ENCODE peak calls at places on chromosomes 11 and 22, in nine cellular contexts. T is AG10803, L is mucosa of descending colon, I is endothelial cell, G is A549, P is colonic mucosa, M is pancreas, O is body of pancreas, E is Peyer's patch. A is an unnamed sample.

GRCh38 chr11:118640332-118641154 is 33.1 kb downstream of the PHLDB1 start:
- DNase-seq in I (no peak), E (no peak), T (no peak), M (no peak), P (no peak), O (peak), L (no peak), G (no peak), A (no peak)

GRCh38 chr11:111723595-111723994 is 42.6 kb downstream of the PPP2R1B start:
- DNase-seq in I (no peak), L (no peak), E (no peak), O (no peak), M (no peak), P (no peak), G (no peak), T (no peak), A (no peak)

GRCh38 chr22:26597026-26597425 is 7.1 kb upstream of the TPST2 start:
- DNase-seq in P (no peak), E (no peak), T (no peak), L (no peak), M (no peak), G (no peak), O (no peak), I (no peak), A (no peak)

GRCh38 chr11:126124284-126124683 is 61.6 kb upstream of the CDON start:
- DNase-seq in L (no peak), G (no peak), T (no peak), E (no peak), I (no peak), M (no peak), O (no peak), P (no peak), A (no peak)

GRCh38 chr11:132134322-132134721 is 763.9 kb downstream of the NTM start:
- DNase-seq in M (no peak), E (no peak), T (no peak), I (no peak), G (no peak), P (no peak), O (no peak), L (no peak), A (peak)

GRCh38 chr22:45069925-45070324 is 60.1 kb upstream of the PHF21B start:
- DNase-seq in M (no peak), E (no peak), I (no peak), P (no peak), L (no peak), O (no peak), T (no peak), G (no peak), A (peak)

GRCh38 chr22:24482586-24482985 is 12.5 kb upstream of the UPB1 start:
- DNase-seq in M (no peak), O (no peak), E (no peak), I (no peak), L (no peak), P (no peak), T (peak), G (no peak), A (peak)

GRCh38 chr22:22721681-22722309 is 77.4 kb downstream of the GGTLC2 start:
- DNase-seq in G (no peak), L (no peak), O (no peak), M (no peak), I (no peak), T (peak), E (no peak), P (no peak), A (no peak)

GRCh38 chr11:15826826-15827225 is 529.5 kb downstream of the SOX6 start:
- DNase-seq in E (peak), M (no peak), I (peak), G (peak), O (no peak), L (peak), T (no peak), P (peak), A (peak)

GRCh38 chr11:81570669-81571068 is 1163.0 kb downstream of the FAM181B start:
- DNase-seq in E (no peak), L (no peak), I (no peak), G (no peak), M (no peak), T (no peak), P (no peak), O (no peak), A (no peak)

GRCh38 chr11:81574301-81574700 is 1159.4 kb downstream of the FAM181B start:
- DNase-seq in M (no peak), T (no peak), O (no peak), G (no peak), L (no peak), I (no peak), E (no peak), P (no peak), A (no peak)

GRCh38 chr11:81573367-81573766 is 1160.3 kb downstream of the FAM181B start:
- DNase-seq in O (no peak), T (no peak), I (no peak), L (no peak), P (no peak), E (no peak), M (no peak), G (no peak), A (no peak)

DNA sequence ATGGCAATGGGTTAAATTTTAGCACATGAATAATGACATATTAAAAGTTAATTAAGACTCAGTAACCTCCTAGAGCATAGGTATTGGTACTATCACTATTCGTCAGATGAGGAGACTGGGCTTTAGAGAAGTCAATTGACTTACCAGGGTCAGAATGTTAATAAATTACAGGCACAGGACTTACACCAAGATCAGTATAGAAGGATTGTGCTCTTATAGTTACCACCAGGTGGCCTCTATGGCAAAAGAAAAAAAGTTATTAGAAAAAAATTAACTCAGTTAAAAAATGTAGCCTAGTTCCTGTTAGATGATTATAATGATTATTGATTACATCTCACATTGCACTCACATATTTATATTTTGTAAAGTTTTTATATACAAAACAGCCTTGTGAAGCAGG is 1163.7 kb downstream of the FAM181B start:
- DNase-seq in L (no peak), G (no peak), I (no peak), E (no peak), M (no peak), T (no peak), P (no peak), O (no peak), A (no peak)
- TF ChIP-seq CTCF in L (no peak), G (no peak), I (no peak), E (no peak), M (no peak), T (no peak), P (no peak), O (no peak), A (no peak)

GRCh38 chr11:35717520-35717919 is 54.9 kb downstream of the TRIM44 start:
- DNase-seq in P (no peak), T (no peak), M (no peak), I (no peak), G (no peak), O (no peak), E (no peak), L (no peak), A (no peak)

GRCh38 chr11:35714882-35715612 is 52.5 kb downstream of the TRIM44 start:
- DNase-seq in L (no peak), P (no peak), M (no peak), E (no peak), G (no peak), O (no peak), T (peak), I (no peak), A (no peak)

GRCh38 chr11:35712533-35712932 is 50.0 kb downstream of the TRIM44 start:
- DNase-seq in I (no peak), M (no peak), E (no peak), G (no peak), L (no peak), P (no peak), O (no peak), T (no peak), A (no peak)

GRCh38 chr11:35715649-35716048 is 53.1 kb downstream of the TRIM44 start:
- DNase-seq in M (no peak), P (no peak), G (no peak), E (no peak), O (no peak), I (no peak), L (no peak), T (no peak), A (no peak)

GRCh38 chr11:35717043-35717442 is 54.5 kb downstream of the TRIM44 start:
- DNase-seq in G (no peak), T (no peak), L (no peak), M (no peak), I (no peak), O (no peak), E (no peak), P (no peak), A (no peak)
- TF ChIP-seq CTCF in G (no peak), T (no peak), L (no peak), M (no peak), I (no peak), O (no peak), E (no peak), P (no peak), A (no peak)

GRCh38 chr22:36405671-36406070 is 17.9 kb upstream of the MYH9 start:
- DNase-seq in E (no peak), G (no peak), T (peak), P (no peak), M (no peak), L (no peak), I (no peak), O (no peak), A (no peak)
- TF ChIP-seq CTCF in E (no peak), G (no peak), T (no peak), P (no peak), M (no peak), L (no peak), I (no peak), O (no peak), A (no peak)

DNA sequence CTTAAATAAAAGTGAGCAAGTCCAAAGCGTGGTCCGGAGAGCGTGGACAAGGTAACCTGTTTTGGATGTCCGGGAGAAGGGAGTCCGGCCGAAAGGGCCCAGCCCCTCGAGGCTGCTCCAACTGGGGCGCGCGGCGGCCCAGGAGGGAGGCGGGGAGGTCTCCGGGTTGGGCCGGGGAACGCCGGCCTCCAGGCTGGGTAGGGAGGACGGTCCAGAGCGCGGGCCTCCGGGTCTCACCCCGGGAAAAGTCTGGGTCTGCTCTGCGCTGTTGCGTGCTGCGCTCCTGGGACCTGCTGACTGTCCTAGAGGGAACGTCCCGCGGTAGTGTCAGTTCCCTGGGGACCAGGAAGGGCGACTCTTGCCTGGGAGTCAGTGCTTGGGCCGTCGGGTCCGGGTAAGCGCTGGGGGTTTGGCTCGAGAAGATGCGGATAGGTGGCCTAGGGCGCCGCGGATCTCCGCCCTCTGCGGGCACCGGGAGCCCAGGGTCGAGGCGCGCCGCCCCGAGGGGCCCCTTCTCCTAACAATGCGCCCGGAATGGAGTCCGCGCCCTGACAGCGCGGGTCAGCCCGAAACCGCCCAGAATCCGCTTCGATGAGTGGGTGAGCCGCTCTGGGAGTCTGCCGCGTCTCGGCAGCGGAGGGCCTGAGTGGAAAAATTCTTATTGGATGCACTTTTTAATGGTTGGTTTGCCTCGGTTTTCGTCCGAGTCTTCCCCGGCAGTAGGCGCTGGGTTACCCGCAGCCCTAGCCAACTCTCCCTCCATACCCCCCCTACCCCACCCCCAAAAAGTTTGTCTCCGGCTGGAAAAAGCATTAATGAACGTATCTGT is 908 bp upstream of the FLI1 start:
- DNase-seq in E (peak), I (no peak), G (no peak), O (no peak), T (peak), M (no peak), L (no peak), P (no peak), A (peak)
- TF ChIP-seq CTCF in E (no peak), I (no peak), G (no peak), O (no peak), T (no peak), M (no peak), L (no peak), P (no peak), A (no peak)

GRCh38 chr11:120632579-120632978 is 121.0 kb downstream of the GRIK4 start:
- DNase-seq in E (no peak), L (no peak), I (no peak), G (peak), M (no peak), T (no peak), O (no peak), P (no peak), A (no peak)
- TF ChIP-seq CTCF in E (no peak), L (no peak), I (peak), G (no peak), M (no peak), T (peak), O (no peak), P (no peak), A (no peak)

DNA sequence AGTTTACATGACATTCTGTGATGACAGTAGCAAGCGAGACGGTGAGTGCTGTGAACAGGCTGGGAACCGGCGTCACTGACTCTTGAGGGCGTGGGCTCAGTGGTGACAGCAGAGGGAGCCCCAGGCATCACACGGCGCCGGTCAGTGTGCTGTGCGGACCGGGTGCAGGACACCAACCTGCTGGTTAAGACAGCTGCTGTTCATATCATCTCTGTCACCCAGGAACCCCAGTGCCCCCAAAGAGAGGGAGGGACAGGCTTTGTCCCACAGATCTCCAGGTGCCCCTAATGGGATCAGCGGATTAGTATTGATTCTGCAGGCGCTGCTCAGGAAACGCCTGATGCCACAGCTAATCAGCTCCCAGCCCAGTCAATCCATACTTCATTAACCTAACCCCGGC is 18.4 kb downstream of the B3GAT1 start:
- DNase-seq in I (peak), L (peak), E (no peak), P (peak), G (peak), M (no peak), O (no peak), T (no peak), A (no peak)
- TF ChIP-seq CTCF in I (no peak), L (no peak), E (no peak), P (peak), G (no peak), M (no peak), O (peak), T (no peak), A (no peak)

DNA sequence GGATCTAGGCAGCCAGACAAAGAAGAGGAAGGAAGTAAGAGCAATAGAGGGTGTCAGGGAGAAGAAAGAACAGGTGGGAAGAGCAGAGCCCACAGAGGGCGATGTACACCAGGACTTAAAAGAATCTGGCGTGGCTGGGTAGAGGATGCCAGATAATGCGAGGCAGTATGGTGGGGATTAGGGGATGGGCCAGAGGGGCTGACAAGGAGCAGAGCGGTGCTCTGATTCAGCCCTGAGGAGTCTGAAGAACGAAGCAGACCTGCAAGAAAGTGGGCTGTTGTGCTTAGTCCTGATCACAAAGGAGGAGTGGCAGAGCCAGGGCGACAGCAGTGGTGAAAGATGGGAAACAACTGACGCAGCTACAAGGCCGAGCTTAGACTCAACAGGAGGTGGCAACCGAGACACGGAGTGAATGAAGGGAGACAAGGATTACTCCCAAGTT is 163.7 kb downstream of the LARGE1 start:
- DNase-seq in O (no peak), I (no peak), M (no peak), E (no peak), G (no peak), P (no peak), T (no peak), L (no peak), A (no peak)
- TF ChIP-seq CTCF in O (no peak), I (no peak), M (no peak), E (no peak), G (no peak), P (no peak), T (peak), L (no peak), A (no peak)

A was measured in RWPE1.